ENCODE peak calls at places on chromosomes 1 and 21, in four cellular contexts. One of them, this sample, is unnamed.

GRCh38 chr1:231971397-231972233 is 345.0 kb downstream of the DISC1 start:
- DNase-seq in GM23248: peak; percentile 14
- DNase-seq in A549: no peak
- DNase-seq in CD8-positive, alpha-beta memory T cell: no peak
- DNase-seq in this sample: no peak

GRCh38 chr1:58592521-58593134 is 15.6 kb upstream of the TACSTD2 start:
- DNase-seq in A549: peak; percentile 38
- DNase-seq in CD8-positive, alpha-beta memory T cell: no peak
- DNase-seq in GM23248: peak; percentile 87
- DNase-seq in this sample: no peak

GRCh38 chr1:180291004-180291403 is 60.9 kb downstream of the LHX4 start:
- DNase-seq in CD8-positive, alpha-beta memory T cell: no peak
- DNase-seq in GM23248: no peak
- DNase-seq in A549: peak; percentile 80
- DNase-seq in this sample: no peak

GRCh38 chr1:28594661-28595411 is 2.8 kb downstream of the RAB42 start:
- DNase-seq in A549: peak; percentile 28
- DNase-seq in GM23248: peak; percentile 74
- DNase-seq in CD8-positive, alpha-beta memory T cell: peak; percentile 17
- DNase-seq in this sample: no peak

GRCh38 chr21:44750675-44751025 is 39.3 kb upstream of the TSPEAR start:
- DNase-seq in GM23248: no peak
- DNase-seq in CD8-positive, alpha-beta memory T cell: peak; percentile 12
- DNase-seq in A549: no peak
- DNase-seq in this sample: no peak

GRCh38 chr1:172979828-172980227 is 70.9 kb downstream of the TNFSF18 start:
- DNase-seq in CD8-positive, alpha-beta memory T cell: no peak
- DNase-seq in A549: no peak
- DNase-seq in GM23248: no peak
- DNase-seq in this sample: no peak

GRCh38 chr1:11473635-11474034 is 5.3 kb upstream of the DISP3 start:
- DNase-seq in GM23248: peak; percentile 32
- DNase-seq in A549: no peak
- DNase-seq in CD8-positive, alpha-beta memory T cell: no peak
- DNase-seq in this sample: no peak

GRCh38 chr1:12610305-12610935 is 7.6 kb downstream of the DHRS3 start:
- DNase-seq in CD8-positive, alpha-beta memory T cell: no peak
- DNase-seq in GM23248: peak; percentile 84
- DNase-seq in A549: no peak
- DNase-seq in this sample: no peak

GRCh38 chr1:41890841-41891311 is 27.8 kb downstream of the HIVEP3 start:
- DNase-seq in GM23248: peak; percentile 51
- DNase-seq in A549: no peak
- DNase-seq in CD8-positive, alpha-beta memory T cell: no peak
- DNase-seq in this sample: no peak

GRCh38 chr1:203652718-203653461 is 26.3 kb downstream of the ATP2B4 start:
- DNase-seq in CD8-positive, alpha-beta memory T cell: peak; percentile 54
- DNase-seq in GM23248: no peak
- DNase-seq in A549: no peak
- DNase-seq in this sample: peak; percentile 76

GRCh38 chr1:20359451-20360330 is 69.0 kb downstream of the VWA5B1 start:
- DNase-seq in GM23248: no peak
- DNase-seq in A549: no peak
- DNase-seq in CD8-positive, alpha-beta memory T cell: no peak
- DNase-seq in this sample: no peak

GRCh38 chr1:52056937-52057231 is 789 bp downstream of the BTF3L4 start:
- DNase-seq in GM23248: peak; percentile 58
- DNase-seq in A549: no peak
- DNase-seq in CD8-positive, alpha-beta memory T cell: no peak
- DNase-seq in this sample: no peak

GRCh38 chr1:47643506-47644215 is 205.8 kb downstream of the FOXD2 start:
- DNase-seq in CD8-positive, alpha-beta memory T cell: no peak
- DNase-seq in GM23248: peak; percentile 7
- DNase-seq in A549: no peak
- DNase-seq in this sample: no peak

GRCh38 chr1:172815740-172816139 is 156.8 kb downstream of the FASLG start:
- DNase-seq in CD8-positive, alpha-beta memory T cell: no peak
- DNase-seq in A549: no peak
- DNase-seq in GM23248: peak; percentile 22
- DNase-seq in this sample: no peak

GRCh38 chr21:37877888-37878684 is 38.2 kb downstream of the KCNJ6 start:
- DNase-seq in CD8-positive, alpha-beta memory T cell: no peak
- DNase-seq in GM23248: no peak
- DNase-seq in A549: no peak
- DNase-seq in this sample: no peak

GRCh38 chr1:220094016-220094911 is at the start of gene IARS2:
- DNase-seq in GM23248: peak; percentile 95
- DNase-seq in CD8-positive, alpha-beta memory T cell: peak; percentile 94
- DNase-seq in A549: peak; percentile 87
- DNase-seq in this sample: peak; percentile 90

GRCh38 chr1:235424092-235424491 is 56.9 kb downstream of the TBCE start:
- DNase-seq in GM23248: no peak
- DNase-seq in CD8-positive, alpha-beta memory T cell: no peak
- DNase-seq in A549: no peak
- DNase-seq in this sample: no peak

GRCh38 chr1:151997284-151997570 is 3.6 kb upstream of the S100A10 start:
- DNase-seq in A549: no peak
- DNase-seq in GM23248: peak; percentile 43
- DNase-seq in CD8-positive, alpha-beta memory T cell: no peak
- DNase-seq in this sample: no peak

GRCh38 chr1:94247146-94248094 is 10.0 kb upstream of the ARHGAP29 start:
- DNase-seq in A549: peak; percentile 68
- DNase-seq in GM23248: peak; percentile 79
- DNase-seq in CD8-positive, alpha-beta memory T cell: no peak
- DNase-seq in this sample: no peak

GRCh38 chr1:177315270-177315669 is 144.5 kb downstream of the BRINP2 start:
- DNase-seq in A549: no peak
- DNase-seq in GM23248: peak; percentile 18
- DNase-seq in CD8-positive, alpha-beta memory T cell: no peak
- DNase-seq in this sample: no peak

GRCh38 chr1:234967121-234967520 is 161.5 kb downstream of the TOMM20 start:
- DNase-seq in A549: no peak
- DNase-seq in GM23248: no peak
- DNase-seq in CD8-positive, alpha-beta memory T cell: no peak
- DNase-seq in this sample: no peak

GRCh38 chr1:219150913-219151312 is 22.8 kb upstream of the LYPLAL1 start:
- DNase-seq in A549: no peak
- DNase-seq in GM23248: no peak
- DNase-seq in CD8-positive, alpha-beta memory T cell: no peak
- DNase-seq in this sample: no peak

GRCh38 chr1:8427493-8427892 is 109.6 kb downstream of the SLC45A1 start:
- DNase-seq in A549: no peak
- DNase-seq in CD8-positive, alpha-beta memory T cell: peak; percentile 52
- DNase-seq in GM23248: no peak
- DNase-seq in this sample: peak; percentile 60

GRCh38 chr1:8427986-8428385 is 110.1 kb downstream of the SLC45A1 start:
- DNase-seq in A549: no peak
- DNase-seq in GM23248: no peak
- DNase-seq in CD8-positive, alpha-beta memory T cell: no peak
- DNase-seq in this sample: no peak

GRCh38 chr1:8429549-8430105 is 111.7 kb downstream of the SLC45A1 start:
- DNase-seq in A549: no peak
- DNase-seq in CD8-positive, alpha-beta memory T cell: no peak
- DNase-seq in GM23248: no peak
- DNase-seq in this sample: no peak

GRCh38 chr1:8426996-8427395 is 109.1 kb downstream of the SLC45A1 start:
- DNase-seq in A549: no peak
- DNase-seq in GM23248: no peak
- DNase-seq in CD8-positive, alpha-beta memory T cell: no peak
- DNase-seq in this sample: no peak

GRCh38 chr1:8428441-8428840 is 110.5 kb downstream of the SLC45A1 start:
- DNase-seq in A549: no peak
- DNase-seq in GM23248: no peak
- DNase-seq in CD8-positive, alpha-beta memory T cell: no peak
- DNase-seq in this sample: no peak
- H3K27ac ChIP-seq in A549: no peak overlapping the region
- H3K27ac ChIP-seq in GM23248: no peak overlapping the region
- H3K27ac ChIP-seq in CD8-positive, alpha-beta memory T cell: no peak overlapping the region
- H3K27ac ChIP-seq in this sample: no peak overlapping the region

DNA sequence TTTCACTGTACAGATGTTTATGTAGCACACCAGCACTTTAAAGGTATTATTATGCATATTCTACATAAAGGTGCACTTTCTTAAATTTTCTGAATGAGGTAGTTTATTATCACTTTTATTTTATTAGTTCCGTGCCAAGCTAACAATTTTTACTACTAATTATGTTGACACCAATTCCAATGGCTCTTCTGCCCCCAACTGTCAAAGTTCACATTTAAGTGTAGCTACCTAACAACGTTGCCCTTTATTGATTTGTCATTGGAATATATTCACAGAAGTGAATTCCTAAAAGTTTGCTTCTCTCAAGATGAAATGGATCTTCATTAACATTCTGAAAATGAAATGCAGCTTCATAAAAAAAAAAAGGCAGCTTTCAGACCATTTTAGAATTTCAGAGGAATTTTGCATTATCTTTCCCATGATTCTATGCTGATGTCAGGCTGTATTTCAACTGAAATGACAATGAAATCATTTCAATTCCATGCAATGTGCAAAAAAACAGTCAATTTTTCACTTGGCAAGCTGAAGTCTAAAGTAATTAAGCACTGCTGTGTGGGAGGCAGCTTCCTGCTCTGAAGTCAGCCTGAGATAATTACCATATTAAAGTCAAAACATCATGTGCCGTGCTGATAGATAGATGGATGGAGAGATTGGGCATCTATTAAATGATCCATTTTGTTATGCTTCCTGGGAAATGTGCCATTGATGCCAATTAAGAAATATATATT is 229.2 kb downstream of the TTLL7 start:
- DNase-seq in CD8-positive, alpha-beta memory T cell: no peak
- DNase-seq in A549: no peak
- DNase-seq in GM23248: no peak
- DNase-seq in this sample: no peak
- H3K27ac ChIP-seq in CD8-positive, alpha-beta memory T cell: no peak overlapping the region
- H3K27ac ChIP-seq in A549: no peak overlapping the region
- H3K27ac ChIP-seq in GM23248: no peak overlapping the region
- H3K27ac ChIP-seq in this sample: no peak overlapping the region

GRCh38 chr1:46173361-46173856 is 1.5 kb upstream of the TSPAN1 start:
- DNase-seq in A549: no peak
- DNase-seq in CD8-positive, alpha-beta memory T cell: no peak
- DNase-seq in GM23248: peak; percentile 63
- DNase-seq in this sample: no peak
- H3K27ac ChIP-seq in A549: no peak overlapping the region
- H3K27ac ChIP-seq in CD8-positive, alpha-beta memory T cell: no peak overlapping the region
- H3K27ac ChIP-seq in GM23248: no peak overlapping the region
- H3K27ac ChIP-seq in this sample: no peak overlapping the region

GRCh38 chr1:88457197-88457596 is 226.9 kb upstream of the PKN2 start:
- DNase-seq in CD8-positive, alpha-beta memory T cell: no peak
- DNase-seq in GM23248: no peak
- DNase-seq in A549: no peak
- DNase-seq in this sample: no peak

GRCh38 chr1:88466899-88467580 is 217.0 kb upstream of the PKN2 start:
- DNase-seq in CD8-positive, alpha-beta memory T cell: peak; percentile 43
- DNase-seq in A549: no peak
- DNase-seq in GM23248: no peak
- DNase-seq in this sample: no peak

GRCh38 chr1:88463401-88463800 is 220.7 kb upstream of the PKN2 start:
- DNase-seq in A549: no peak
- DNase-seq in CD8-positive, alpha-beta memory T cell: no peak
- DNase-seq in GM23248: no peak
- DNase-seq in this sample: no peak

DNA sequence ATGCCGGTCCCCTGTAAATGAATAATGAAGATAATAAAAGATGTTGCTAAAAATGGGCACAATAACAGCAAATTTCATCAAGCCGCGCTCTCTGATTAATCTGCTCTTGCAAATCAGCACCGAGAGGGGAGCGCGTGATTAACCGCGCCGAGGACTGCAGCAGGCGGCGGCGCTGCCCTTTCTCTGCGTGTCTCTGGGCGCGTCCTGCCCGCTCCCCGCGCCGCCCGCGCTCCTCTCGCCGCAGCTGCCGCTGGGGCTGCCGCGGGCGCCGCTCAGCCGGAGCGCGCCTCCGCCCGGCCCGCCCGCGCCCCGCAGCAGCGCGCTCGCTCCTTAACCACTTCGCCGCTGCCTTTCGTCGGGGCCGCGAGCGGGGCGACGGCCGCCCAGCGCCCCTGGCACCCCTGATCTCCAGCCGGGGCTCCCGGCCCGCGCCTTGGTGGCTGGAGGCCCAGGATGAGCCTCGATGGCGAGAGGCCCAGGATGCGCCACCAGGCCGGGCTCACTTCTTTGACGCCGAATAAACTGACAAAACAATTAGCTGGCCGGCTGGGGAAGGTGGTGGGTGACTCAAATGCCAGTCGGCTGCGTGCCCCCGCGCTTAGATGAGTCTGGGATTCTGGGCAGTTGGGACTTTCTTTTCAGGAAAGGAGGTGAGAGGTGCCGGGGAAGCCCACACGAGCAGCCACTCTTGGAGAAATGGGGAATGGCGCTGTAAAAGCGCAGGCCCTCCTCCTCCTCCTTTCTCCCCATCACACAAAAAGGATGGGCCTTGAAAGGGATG is 221.4 kb upstream of the PKN2 start:
- DNase-seq in CD8-positive, alpha-beta memory T cell: no peak
- DNase-seq in A549: peak; percentile 10
- DNase-seq in GM23248: peak; percentile 75
- DNase-seq in this sample: no peak
- H3K27ac ChIP-seq in CD8-positive, alpha-beta memory T cell: no peak overlapping the region
- H3K27ac ChIP-seq in A549: no peak overlapping the region
- H3K27ac ChIP-seq in GM23248: no peak overlapping the region
- H3K27ac ChIP-seq in this sample: no peak overlapping the region

DNA sequence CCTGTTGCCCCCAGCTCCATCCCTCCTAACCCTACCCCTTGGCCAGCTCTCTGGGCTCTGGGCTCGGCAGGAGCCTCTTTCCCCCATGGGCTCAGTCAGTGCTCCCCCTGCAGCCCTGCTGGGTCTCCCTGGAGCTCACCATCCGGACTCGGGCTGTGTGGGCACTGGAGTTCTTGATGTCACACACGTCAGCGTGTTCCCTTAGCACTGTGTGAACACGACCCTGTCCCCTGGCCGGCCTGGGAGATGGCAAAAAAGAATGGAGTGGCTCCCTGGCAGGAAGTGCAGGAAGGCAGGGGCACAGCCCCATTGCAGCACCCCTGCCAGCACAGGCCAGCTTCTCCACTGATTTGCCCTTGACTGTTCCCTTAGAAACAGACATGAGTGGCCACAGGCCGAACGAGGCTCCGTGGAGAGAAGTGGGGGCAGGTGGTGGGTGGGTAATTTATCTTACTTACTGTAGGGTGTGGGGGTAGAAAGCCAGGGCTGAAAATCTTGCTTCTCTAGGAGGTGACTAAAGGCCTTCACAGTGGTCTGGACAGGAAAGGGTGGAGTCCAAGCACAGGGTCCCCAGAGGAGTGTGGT is 381.8 kb upstream of the VAMP3 start:
- DNase-seq in GM23248: peak; percentile 31
- DNase-seq in CD8-positive, alpha-beta memory T cell: no peak
- DNase-seq in A549: no peak
- DNase-seq in this sample: no peak
- H3K27ac ChIP-seq in GM23248: no peak overlapping the region
- H3K27ac ChIP-seq in CD8-positive, alpha-beta memory T cell: no peak overlapping the region
- H3K27ac ChIP-seq in A549: peak overlapping the region; percentile 25
- H3K27ac ChIP-seq in this sample: no peak overlapping the region

This sample was measured in CD4-positive, alpha-beta memory T cell.